ENCODE peak calls at places on chromosomes 3 and 15, in six cellular contexts. K, L, C, Y, B and G are unnamed samples. For H3K4me1 and H3K36me3, the result is how much of the 10 kb centered on the place peaks cover.

GRCh38 chr15:44735482-44736260 is 657 bp upstream of the TRIM69 start:
- DNase-seq in K (no peak), B (no peak), C (no peak), L (peak), Y (no peak), G (no peak)

GRCh38 chr3:127373701-127374625 is 86.1 kb upstream of the PRR20G start:
- DNase-seq in C (no peak), L (no peak), B (no peak), K (no peak), Y (peak), G (no peak)

GRCh38 chr15:76391847-76392246 is 55.3 kb downstream of the ISL2 start:
- DNase-seq in C (no peak), K (no peak), Y (no peak), L (no peak), B (no peak), G (no peak)

GRCh38 chr3:160372780-160373179 is 26.2 kb downstream of the IFT80 start:
- DNase-seq in K (no peak), C (no peak), B (no peak), L (no peak), Y (no peak), G (no peak)

GRCh38 chr3:126373682-126374601 is 16.7 kb upstream of the KLF15 start:
- DNase-seq in C (no peak), K (no peak), Y (peak), L (peak), B (peak), G (no peak)

GRCh38 chr3:46736006-46736872 is 18.6 kb upstream of the PRSS50 start:
- DNase-seq in Y (no peak), C (no peak), K (no peak), L (no peak), B (no peak), G (no peak)

GRCh38 chr15:77546870-77547269 is 85.8 kb downstream of the LINGO1 start:
- DNase-seq in C (no peak), B (no peak), K (no peak), L (no peak), Y (no peak), G (no peak)

GRCh38 chr3:132535575-132536441 is 61.3 kb upstream of the ACKR4 start:
- DNase-seq in K (no peak), L (peak), Y (no peak), C (peak), B (no peak), G (no peak)

GRCh38 chr3:99332276-99332675 is 306.1 kb upstream of the COL8A1 start:
- DNase-seq in B (no peak), Y (no peak), C (no peak), K (no peak), L (no peak), G (no peak)

GRCh38 chr3:108664266-108664665 is 74.7 kb downstream of the DZIP3 start:
- DNase-seq in Y (no peak), L (no peak), B (no peak), K (no peak), C (no peak), G (no peak)

GRCh38 chr3:187966141-187966540 is 187.8 kb upstream of the LPP start:
- DNase-seq in L (no peak), Y (no peak), B (no peak), K (no peak), C (no peak), G (no peak)

GRCh38 chr3:87478716-87479115 is 202.3 kb upstream of the POU1F1 start:
- DNase-seq in B (no peak), Y (no peak), C (no peak), K (no peak), L (no peak), G (no peak)

GRCh38 chr15:65056868-65057548 is 10.8 kb downstream of the RASL12 start:
- DNase-seq in B (no peak), L (no peak), C (no peak), Y (no peak), K (no peak), G (no peak)

GRCh38 chr3:120451670-120452220 is 953 bp upstream of the FSTL1 start:
- DNase-seq in Y (no peak), L (no peak), B (no peak), K (no peak), C (no peak), G (no peak)
- H3K4me3 ChIP-seq in Y (peak), L (no peak), B (no peak), K (peak), C (peak), G (no peak)

GRCh38 chr3:17643691-17644090 is 98.7 kb downstream of the TBC1D5 start:
- DNase-seq in Y (no peak), B (no peak), L (no peak), K (no peak), C (no peak), G (no peak)
- H3K4me1 ChIP-seq in Y (under half), B (under half), L (under half), K (under half), C (under half), G (under half)

GRCh38 chr3:123951522-123952447 is 9.2 kb downstream of the CCDC14 start:
- DNase-seq in Y (no peak), C (no peak), B (no peak), K (no peak), L (no peak), G (no peak)

GRCh38 chr3:123949606-123950005 is 11.4 kb downstream of the CCDC14 start:
- DNase-seq in B (no peak), L (no peak), C (no peak), K (no peak), Y (no peak), G (no peak)

GRCh38 chr3:123948449-123948848 is 12.6 kb downstream of the CCDC14 start:
- DNase-seq in Y (no peak), K (no peak), C (no peak), L (no peak), B (no peak), G (no peak)

GRCh38 chr3:123953735-123954134 is 7.3 kb downstream of the CCDC14 start:
- DNase-seq in L (no peak), C (no peak), Y (no peak), K (no peak), B (no peak), G (no peak)

GRCh38 chr3:123952844-123953520 is 8.0 kb downstream of the CCDC14 start:
- DNase-seq in K (no peak), C (no peak), L (no peak), Y (no peak), B (no peak), G (no peak)
- H3K36me3 ChIP-seq in K (under half), C (under half), L (under half), Y (under half), B (under half), G (under half)

GRCh38 chr3:6542795-6543194 is 318.1 kb upstream of the GRM7 start:
- DNase-seq in Y (no peak), K (no peak), L (no peak), B (no peak), C (no peak), G (no peak)

GRCh38 chr3:6540981-6541380 is 319.9 kb upstream of the GRM7 start:
- DNase-seq in L (no peak), B (no peak), C (no peak), Y (no peak), K (no peak), G (no peak)
- H3K4me3 ChIP-seq in L (no peak), B (no peak), C (no peak), Y (no peak), K (no peak), G (no peak)

DNA sequence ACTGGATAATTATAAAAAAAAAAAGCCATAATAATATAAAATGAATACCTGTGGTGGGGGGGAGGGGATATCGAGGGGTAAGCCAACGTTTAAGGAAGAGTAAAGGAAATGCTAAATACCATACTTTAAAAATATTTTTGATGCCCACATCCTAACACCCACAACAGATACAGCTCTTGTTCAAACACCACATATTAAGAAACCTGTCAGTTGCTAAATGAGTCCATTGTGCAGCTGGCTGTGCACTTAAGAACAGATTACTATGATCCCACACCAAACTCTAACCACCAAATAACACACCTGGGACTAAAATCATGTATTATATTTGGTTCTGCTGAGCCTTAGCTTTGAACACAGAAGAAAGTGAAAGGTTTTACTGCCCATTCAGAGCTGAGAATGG is 515.6 kb downstream of the FOXP1 start:
- DNase-seq in B (no peak), L (no peak), K (no peak), Y (no peak), C (no peak), G (no peak)
- H3K4me1 ChIP-seq in B (under half), L (under half), K (under half), Y (under half), C (under half), G (under half)